ENCODE peak calls at places on chromosomes 16 and 17, in eight cellular contexts. A is astrocyte of the cerebellum; L is nephron progenitor cell; N is H1; B is Calu3; K is cardiac muscle cell; I is CD8-positive, alpha-beta T cell; F is ascending aorta. E is an unnamed sample.

GRCh38 chr17:5786510-5786875 is 202.2 kb upstream of the NLRP1 start:
- DNase-seq in A (no peak), L (no peak), N (no peak), B (no peak), K (no peak), I (no peak), F (no peak), E (no peak)

GRCh38 chr17:802901-803881 is 21.0 kb downstream of the MRM3 start:
- DNase-seq in A (no peak), L (no peak), N (no peak), B (no peak), K (no peak), I (no peak), F (no peak), E (no peak)

GRCh38 chr17:66829386-66829864 is 5.5 kb upstream of the CACNG5 start:
- DNase-seq in A (peak), L (peak), N (peak), B (peak), K (peak), I (peak), F (no peak), E (peak)

GRCh38 chr17:29711588-29712385 is 89.1 kb upstream of the CORO6 start:
- DNase-seq in A (no peak), L (no peak), N (no peak), B (no peak), K (no peak), I (no peak), F (no peak), E (no peak)

GRCh38 chr17:47888293-47888692 is 7.7 kb upstream of the SP2 start:
- DNase-seq in A (no peak), L (no peak), N (no peak), B (no peak), K (no peak), I (no peak), F (no peak), E (no peak)

GRCh38 chr17:78343433-78344201 is 16.3 kb downstream of the SOCS3 start:
- DNase-seq in A (no peak), L (no peak), N (no peak), B (peak), K (no peak), I (peak), F (no peak), E (no peak)

GRCh38 chr17:32239457-32239856 is 26.2 kb upstream of the RHBDL3 start:
- DNase-seq in A (no peak), L (no peak), N (no peak), B (no peak), K (no peak), I (no peak), F (no peak), E (no peak)

GRCh38 chr16:70478912-70479341 is 24.5 kb downstream of the FCSK start:
- DNase-seq in A (no peak), L (no peak), N (no peak), B (no peak), K (peak), I (no peak), F (no peak), E (no peak)

GRCh38 chr17:56658648-56659047 is 65.1 kb downstream of the NOG start:
- DNase-seq in A (no peak), L (no peak), N (no peak), B (no peak), K (no peak), I (no peak), F (no peak), E (no peak)

GRCh38 chr17:8189041-8189710 is 804 bp downstream of the BORCS6 start:
- DNase-seq in A (no peak), L (no peak), N (peak), B (no peak), K (no peak), I (peak), F (no peak), E (no peak)

GRCh38 chr16:87945351-87946042 is 5.7 kb upstream of the BANP start:
- DNase-seq in A (peak), L (peak), N (no peak), B (peak), K (peak), I (no peak), F (no peak), E (no peak)

GRCh38 chr16:66198641-66199040 is 167.8 kb upstream of the CDH5 start:
- DNase-seq in A (no peak), L (no peak), N (no peak), B (no peak), K (peak), I (no peak), F (no peak), E (no peak)

GRCh38 chr17:12665263-12666210 is at the start of gene MYOCD:
- DNase-seq in A (no peak), L (peak), N (peak), B (peak), K (peak), I (no peak), F (peak), E (peak)

GRCh38 chr17:15213381-15214087 is 51.6 kb downstream of the PMP22 start:
- DNase-seq in A (no peak), L (peak), N (no peak), B (no peak), K (peak), I (no peak), F (no peak), E (no peak)

GRCh38 chr17:6426356-6427101 is 8.4 kb downstream of the AIPL1 start:
- DNase-seq in A (no peak), L (no peak), N (no peak), B (no peak), K (no peak), I (no peak), F (no peak), E (no peak)

GRCh38 chr16:4935231-4935855 is 1.6 kb downstream of the PPL start:
- DNase-seq in A (no peak), L (no peak), N (no peak), B (peak), K (peak), I (no peak), F (peak), E (no peak)

GRCh38 chr16:73176577-73177013 is 128.7 kb upstream of the ZFHX3 start:
- DNase-seq in A (peak), L (no peak), N (no peak), B (peak), K (peak), I (no peak), F (no peak), E (no peak)

GRCh38 chr16:56382901-56383355 is 42.4 kb downstream of the AMFR start:
- DNase-seq in A (peak), L (no peak), N (no peak), B (peak), K (peak), I (no peak), F (no peak), E (no peak)

GRCh38 chr16:74984194-74984669 is 691 bp downstream of the WDR59 start:
- DNase-seq in A (no peak), L (no peak), N (no peak), B (peak), K (peak), I (no peak), F (no peak), E (no peak)

GRCh38 chr16:56353054-56353921 is 72.1 kb downstream of the AMFR start:
- DNase-seq in A (no peak), L (no peak), N (no peak), B (no peak), K (no peak), I (no peak), F (no peak), E (no peak)

GRCh38 chr17:8846768-8847211 is 20.7 kb downstream of the PIK3R6 start:
- DNase-seq in A (no peak), L (no peak), N (no peak), B (no peak), K (peak), I (no peak), F (no peak), E (no peak)

GRCh38 chr16:31355701-31356100 is 725 bp downstream of the ITGAX start:
- DNase-seq in A (no peak), L (no peak), N (no peak), B (no peak), K (no peak), I (no peak), F (no peak), E (no peak)

GRCh38 chr17:31413871-31414589 is 22.6 kb downstream of the RAB11FIP4 start:
- DNase-seq in A (no peak), L (no peak), N (no peak), B (no peak), K (peak), I (no peak), F (no peak), E (no peak)

GRCh38 chr17:83073389-83074063 is 5.9 kb upstream of the METRNL start:
- DNase-seq in A (no peak), L (no peak), N (no peak), B (peak), K (peak), I (no peak), F (no peak), E (no peak)

GRCh38 chr17:57552114-57552601 is 192.9 kb downstream of the CCDC182 start:
- DNase-seq in A (no peak), L (peak), N (peak), B (no peak), K (peak), I (peak), F (no peak), E (peak)

GRCh38 chr16:59878479-59878878 is 1144.4 kb upstream of the GOT2 start:
- DNase-seq in A (peak), L (no peak), N (no peak), B (peak), K (peak), I (no peak), F (no peak), E (no peak)

GRCh38 chr17:58172369-58173071 is 5.7 kb downstream of the OR4D2 start:
- DNase-seq in A (no peak), L (no peak), N (no peak), B (peak), K (peak), I (peak), F (no peak), E (peak)

GRCh38 chr16:8958344-8958808 is 5.3 kb downstream of the USP7 start:
- DNase-seq in A (no peak), L (no peak), N (no peak), B (no peak), K (peak), I (peak), F (no peak), E (peak)

GRCh38 chr17:11787074-11787473 is 188.8 kb downstream of the DNAH9 start:
- DNase-seq in A (no peak), L (no peak), N (no peak), B (no peak), K (no peak), I (no peak), F (no peak), E (no peak)

GRCh38 chr17:15453246-15453645 is 14.2 kb downstream of the CDRT4 start:
- DNase-seq in A (no peak), L (no peak), N (no peak), B (no peak), K (no peak), I (no peak), F (no peak), E (no peak)

GRCh38 chr17:73667184-73667959 is 23.1 kb upstream of the SDK2 start:
- DNase-seq in A (no peak), L (no peak), N (no peak), B (no peak), K (no peak), I (no peak), F (no peak), E (no peak)

GRCh38 chr16:75073551-75074414 is 42.8 kb downstream of the LDHD start:
- DNase-seq in A (peak), L (no peak), N (no peak), B (no peak), K (peak), I (no peak), F (no peak), E (no peak)

GRCh38 chr17:10605221-10605783 is 51.8 kb downstream of the MYH3 start:
- DNase-seq in A (no peak), L (no peak), N (no peak), B (no peak), K (no peak), I (no peak), F (no peak), E (no peak)

GRCh38 chr17:82414548-82415281 is 3.4 kb upstream of the HEXD start:
- DNase-seq in A (peak), L (peak), N (peak), B (peak), K (peak), I (peak), F (no peak), E (peak)

GRCh38 chr16:12896562-12896961 is 4.8 kb upstream of the SHISA9 start:
- DNase-seq in A (peak), L (no peak), N (no peak), B (peak), K (no peak), I (no peak), F (no peak), E (no peak)

GRCh38 chr16:12900599-12901203 is 697 bp upstream of the SHISA9 start:
- DNase-seq in A (no peak), L (peak), N (peak), B (no peak), K (no peak), I (no peak), F (no peak), E (no peak)

GRCh38 chr16:12901204-12901596 is 198 bp upstream of the SHISA9 start:
- DNase-seq in A (no peak), L (peak), N (peak), B (no peak), K (no peak), I (no peak), F (no peak), E (no peak)

GRCh38 chr16:12899529-12900168 is 1.7 kb upstream of the SHISA9 start:
- DNase-seq in A (no peak), L (no peak), N (no peak), B (peak), K (no peak), I (no peak), F (no peak), E (no peak)

GRCh38 chr16:12898556-12898955 is 2.8 kb upstream of the SHISA9 start:
- DNase-seq in A (no peak), L (no peak), N (no peak), B (no peak), K (no peak), I (no peak), F (no peak), E (no peak)
- TF ChIP-seq CTCF in A (no peak), L (no peak), N (peak), B (no peak), K (no peak), I (no peak), F (no peak), E (no peak)

GRCh38 chr17:48998557-48999440 is 1.6 kb downstream of the IGF2BP1 start:
- DNase-seq in A (no peak), L (no peak), N (no peak), B (no peak), K (peak), I (no peak), F (no peak), E (no peak)
- TF ChIP-seq CTCF in A (peak), L (no peak), N (peak), B (no peak), K (peak), I (no peak), F (no peak), E (no peak)

GRCh38 chr16:79618712-79619050 is 18.1 kb upstream of the MAF start:
- DNase-seq in A (no peak), L (no peak), N (no peak), B (no peak), K (no peak), I (no peak), F (no peak), E (no peak)
- TF ChIP-seq CTCF in A (no peak), L (no peak), N (no peak), B (no peak), K (no peak), I (no peak), F (no peak), E (no peak)

DNA sequence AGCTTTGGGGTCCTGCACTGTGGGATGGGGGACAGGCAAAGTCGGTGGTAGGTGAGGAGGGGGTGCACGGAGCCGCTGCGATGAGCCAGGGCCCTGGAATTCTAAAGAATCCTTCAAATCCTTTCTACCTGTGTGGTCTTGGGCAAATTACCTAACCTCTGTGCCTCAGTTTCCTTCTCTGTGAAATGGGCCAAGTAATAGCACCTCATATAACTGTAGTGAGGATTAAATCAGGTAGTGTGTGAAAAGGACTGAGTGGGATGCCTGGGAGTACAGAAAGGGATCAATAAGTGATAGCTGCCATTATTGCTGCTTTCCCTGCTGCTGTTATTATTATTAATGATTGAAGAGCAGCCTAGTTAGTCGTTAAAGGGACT is 929 bp downstream of the SCNN1G start:
- DNase-seq in A (no peak), L (no peak), N (no peak), B (no peak), K (no peak), I (no peak), F (no peak), E (no peak)
- TF ChIP-seq CTCF in A (no peak), L (no peak), N (no peak), B (no peak), K (no peak), I (no peak), F (no peak), E (no peak)

DNA sequence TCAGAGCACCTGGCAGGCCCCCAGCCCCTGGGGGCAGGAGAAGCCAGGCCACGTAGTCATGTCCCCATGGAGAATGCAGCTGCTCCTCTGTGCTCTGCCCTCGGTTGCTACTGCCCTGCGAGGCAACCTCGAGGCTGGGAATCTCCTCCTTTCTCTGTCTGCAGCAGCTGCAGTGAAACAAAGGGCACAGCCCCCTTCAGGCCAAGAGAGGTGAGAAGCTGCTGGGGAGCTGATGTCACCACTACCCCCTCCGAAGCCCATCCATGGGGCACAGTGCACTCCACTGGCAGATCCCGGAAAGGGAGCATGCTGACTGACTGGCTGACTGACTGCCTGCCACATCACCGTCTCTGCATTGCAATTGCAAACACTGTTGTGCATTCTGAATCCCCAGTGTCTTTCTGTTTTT is 103.7 kb downstream of the GRIN2A start:
- DNase-seq in A (no peak), L (peak), N (peak), B (peak), K (no peak), I (no peak), F (no peak), E (no peak)
- TF ChIP-seq CTCF in A (peak), L (no peak), N (peak), B (peak), K (no peak), I (no peak), F (no peak), E (no peak)

E was measured in GM13977.